ENCODE peak calls at places on chromosomes 7 and 10, in eight cellular contexts. One of them, this sample, is unnamed.

GRCh38 chr7:7114575-7115291 is 67.6 kb upstream of the C1GALT1 start:
- DNase-seq in cardiac muscle cell: no peak
- DNase-seq in astrocyte: no peak
- DNase-seq in H7: no peak
- DNase-seq in AG10803: no peak
- DNase-seq in ecto neural progenitor cell: no peak
- DNase-seq in KG1: no peak
- DNase-seq in activated effector memory CD4-positive, alpha-beta T cell treated with anti-CD3 and anti-CD28 coated beads, Interleukin-2, amount 50 U/mL, for 16 hours: no peak
- DNase-seq in this sample: no peak

GRCh38 chr10:132466520-132467463 is 69.8 kb downstream of the PWWP2B start:
- DNase-seq in cardiac muscle cell: no peak
- DNase-seq in astrocyte: no peak
- DNase-seq in H7: no peak
- DNase-seq in AG10803: no peak
- DNase-seq in ecto neural progenitor cell: no peak
- DNase-seq in KG1: no peak
- DNase-seq in activated effector memory CD4-positive, alpha-beta T cell treated with anti-CD3 and anti-CD28 coated beads, Interleukin-2, amount 50 U/mL, for 16 hours: no peak
- DNase-seq in this sample: no peak

GRCh38 chr7:6640246-6640721 is 3.2 kb downstream of the ZNF316 start:
- DNase-seq in cardiac muscle cell: peak
- DNase-seq in astrocyte: peak
- DNase-seq in H7: peak
- DNase-seq in AG10803: peak
- DNase-seq in ecto neural progenitor cell: peak
- DNase-seq in KG1: no peak
- DNase-seq in activated effector memory CD4-positive, alpha-beta T cell treated with anti-CD3 and anti-CD28 coated beads, Interleukin-2, amount 50 U/mL, for 16 hours: no peak
- DNase-seq in this sample: peak

GRCh38 chr7:79612027-79612426 is 158.6 kb upstream of the MAGI2 start:
- DNase-seq in cardiac muscle cell: no peak
- DNase-seq in astrocyte: no peak
- DNase-seq in H7: no peak
- DNase-seq in AG10803: no peak
- DNase-seq in ecto neural progenitor cell: no peak
- DNase-seq in KG1: no peak
- DNase-seq in activated effector memory CD4-positive, alpha-beta T cell treated with anti-CD3 and anti-CD28 coated beads, Interleukin-2, amount 50 U/mL, for 16 hours: no peak
- DNase-seq in this sample: no peak

GRCh38 chr10:84539244-84539643 is 210.9 kb downstream of the CCSER2 start:
- DNase-seq in cardiac muscle cell: no peak
- DNase-seq in astrocyte: no peak
- DNase-seq in H7: no peak
- DNase-seq in AG10803: peak
- DNase-seq in ecto neural progenitor cell: no peak
- DNase-seq in KG1: no peak
- DNase-seq in activated effector memory CD4-positive, alpha-beta T cell treated with anti-CD3 and anti-CD28 coated beads, Interleukin-2, amount 50 U/mL, for 16 hours: no peak
- DNase-seq in this sample: no peak

GRCh38 chr10:35913628-35914027 is 271.5 kb upstream of the FZD8 start:
- DNase-seq in cardiac muscle cell: peak
- DNase-seq in astrocyte: peak
- DNase-seq in H7: no peak
- DNase-seq in AG10803: peak
- DNase-seq in ecto neural progenitor cell: no peak
- DNase-seq in KG1: no peak
- DNase-seq in activated effector memory CD4-positive, alpha-beta T cell treated with anti-CD3 and anti-CD28 coated beads, Interleukin-2, amount 50 U/mL, for 16 hours: no peak
- DNase-seq in this sample: peak

GRCh38 chr10:104574470-104575213 is 66.4 kb upstream of the SORCS3 start:
- DNase-seq in cardiac muscle cell: no peak
- DNase-seq in astrocyte: no peak
- DNase-seq in H7: no peak
- DNase-seq in AG10803: no peak
- DNase-seq in ecto neural progenitor cell: peak
- DNase-seq in KG1: no peak
- DNase-seq in activated effector memory CD4-positive, alpha-beta T cell treated with anti-CD3 and anti-CD28 coated beads, Interleukin-2, amount 50 U/mL, for 16 hours: no peak
- DNase-seq in this sample: peak

GRCh38 chr7:194996-195829 is 2.8 kb downstream of the FAM20C start:
- DNase-seq in cardiac muscle cell: peak
- DNase-seq in astrocyte: peak
- DNase-seq in H7: peak
- DNase-seq in AG10803: peak
- DNase-seq in ecto neural progenitor cell: no peak
- DNase-seq in KG1: no peak
- DNase-seq in activated effector memory CD4-positive, alpha-beta T cell treated with anti-CD3 and anti-CD28 coated beads, Interleukin-2, amount 50 U/mL, for 16 hours: no peak
- DNase-seq in this sample: no peak

GRCh38 chr7:80960228-80960627 is 41.4 kb upstream of the SEMA3C start:
- DNase-seq in cardiac muscle cell: no peak
- DNase-seq in astrocyte: peak
- DNase-seq in H7: no peak
- DNase-seq in AG10803: peak
- DNase-seq in ecto neural progenitor cell: no peak
- DNase-seq in KG1: no peak
- DNase-seq in activated effector memory CD4-positive, alpha-beta T cell treated with anti-CD3 and anti-CD28 coated beads, Interleukin-2, amount 50 U/mL, for 16 hours: no peak
- DNase-seq in this sample: no peak

GRCh38 chr7:38222481-38223096 is 44.5 kb downstream of the STARD3NL start:
- DNase-seq in cardiac muscle cell: peak
- DNase-seq in astrocyte: no peak
- DNase-seq in H7: peak
- DNase-seq in AG10803: peak
- DNase-seq in ecto neural progenitor cell: no peak
- DNase-seq in KG1: no peak
- DNase-seq in activated effector memory CD4-positive, alpha-beta T cell treated with anti-CD3 and anti-CD28 coated beads, Interleukin-2, amount 50 U/mL, for 16 hours: no peak
- DNase-seq in this sample: peak

GRCh38 chr7:114554781-114555537 is 140.3 kb downstream of the FOXP2 start:
- DNase-seq in cardiac muscle cell: peak
- DNase-seq in astrocyte: peak
- DNase-seq in H7: no peak
- DNase-seq in AG10803: peak
- DNase-seq in ecto neural progenitor cell: no peak
- DNase-seq in KG1: no peak
- DNase-seq in activated effector memory CD4-positive, alpha-beta T cell treated with anti-CD3 and anti-CD28 coated beads, Interleukin-2, amount 50 U/mL, for 16 hours: no peak
- DNase-seq in this sample: peak

GRCh38 chr10:15427836-15428414 is 56.8 kb upstream of the FAM171A1 start:
- DNase-seq in cardiac muscle cell: peak
- DNase-seq in astrocyte: peak
- DNase-seq in H7: peak
- DNase-seq in AG10803: peak
- DNase-seq in ecto neural progenitor cell: no peak
- DNase-seq in KG1: no peak
- DNase-seq in activated effector memory CD4-positive, alpha-beta T cell treated with anti-CD3 and anti-CD28 coated beads, Interleukin-2, amount 50 U/mL, for 16 hours: no peak
- DNase-seq in this sample: peak

GRCh38 chr10:131021246-131021895 is 290.1 kb downstream of the TCERG1L start:
- DNase-seq in cardiac muscle cell: no peak
- DNase-seq in astrocyte: no peak
- DNase-seq in H7: no peak
- DNase-seq in AG10803: no peak
- DNase-seq in ecto neural progenitor cell: no peak
- DNase-seq in KG1: no peak
- DNase-seq in activated effector memory CD4-positive, alpha-beta T cell treated with anti-CD3 and anti-CD28 coated beads, Interleukin-2, amount 50 U/mL, for 16 hours: peak
- DNase-seq in this sample: no peak

GRCh38 chr10:78552261-78552811 is 516.4 kb upstream of the ZMIZ1 start:
- DNase-seq in cardiac muscle cell: peak
- DNase-seq in astrocyte: peak
- DNase-seq in H7: no peak
- DNase-seq in AG10803: peak
- DNase-seq in ecto neural progenitor cell: no peak
- DNase-seq in KG1: no peak
- DNase-seq in activated effector memory CD4-positive, alpha-beta T cell treated with anti-CD3 and anti-CD28 coated beads, Interleukin-2, amount 50 U/mL, for 16 hours: no peak
- DNase-seq in this sample: no peak

GRCh38 chr7:131556055-131556911 is at the start of gene PODXL:
- DNase-seq in cardiac muscle cell: peak
- DNase-seq in astrocyte: peak
- DNase-seq in H7: peak
- DNase-seq in AG10803: peak
- DNase-seq in ecto neural progenitor cell: peak
- DNase-seq in KG1: no peak
- DNase-seq in activated effector memory CD4-positive, alpha-beta T cell treated with anti-CD3 and anti-CD28 coated beads, Interleukin-2, amount 50 U/mL, for 16 hours: peak
- DNase-seq in this sample: peak

GRCh38 chr7:98174334-98175259 is 36.6 kb upstream of the BHLHA15 start:
- DNase-seq in cardiac muscle cell: no peak
- DNase-seq in astrocyte: no peak
- DNase-seq in H7: no peak
- DNase-seq in AG10803: no peak
- DNase-seq in ecto neural progenitor cell: no peak
- DNase-seq in KG1: no peak
- DNase-seq in activated effector memory CD4-positive, alpha-beta T cell treated with anti-CD3 and anti-CD28 coated beads, Interleukin-2, amount 50 U/mL, for 16 hours: no peak
- DNase-seq in this sample: no peak

GRCh38 chr10:95419399-95419798 is 128.6 kb upstream of the PDLIM1 start:
- DNase-seq in cardiac muscle cell: no peak
- DNase-seq in astrocyte: no peak
- DNase-seq in H7: no peak
- DNase-seq in AG10803: no peak
- DNase-seq in ecto neural progenitor cell: no peak
- DNase-seq in KG1: no peak
- DNase-seq in activated effector memory CD4-positive, alpha-beta T cell treated with anti-CD3 and anti-CD28 coated beads, Interleukin-2, amount 50 U/mL, for 16 hours: no peak
- DNase-seq in this sample: no peak

GRCh38 chr10:34815174-34816066 is at the start of gene PARD3:
- DNase-seq in cardiac muscle cell: peak
- DNase-seq in astrocyte: no peak
- DNase-seq in H7: peak
- DNase-seq in AG10803: peak
- DNase-seq in ecto neural progenitor cell: peak
- DNase-seq in KG1: no peak
- DNase-seq in activated effector memory CD4-positive, alpha-beta T cell treated with anti-CD3 and anti-CD28 coated beads, Interleukin-2, amount 50 U/mL, for 16 hours: no peak
- DNase-seq in this sample: peak

GRCh38 chr10:60434418-60435046 is 44.9 kb upstream of the ANK3 start:
- DNase-seq in cardiac muscle cell: peak
- DNase-seq in astrocyte: no peak
- DNase-seq in H7: peak
- DNase-seq in AG10803: peak
- DNase-seq in ecto neural progenitor cell: no peak
- DNase-seq in KG1: peak
- DNase-seq in activated effector memory CD4-positive, alpha-beta T cell treated with anti-CD3 and anti-CD28 coated beads, Interleukin-2, amount 50 U/mL, for 16 hours: no peak
- DNase-seq in this sample: peak

GRCh38 chr10:101693701-101694055 is 1.3 kb downstream of the FBXW4 start:
- DNase-seq in cardiac muscle cell: peak
- DNase-seq in astrocyte: peak
- DNase-seq in H7: no peak
- DNase-seq in AG10803: peak
- DNase-seq in ecto neural progenitor cell: no peak
- DNase-seq in KG1: peak
- DNase-seq in activated effector memory CD4-positive, alpha-beta T cell treated with anti-CD3 and anti-CD28 coated beads, Interleukin-2, amount 50 U/mL, for 16 hours: no peak
- DNase-seq in this sample: peak

GRCh38 chr7:158911734-158912133 is 55.4 kb downstream of the DYNC2I1 start:
- DNase-seq in cardiac muscle cell: no peak
- DNase-seq in astrocyte: no peak
- DNase-seq in H7: no peak
- DNase-seq in AG10803: no peak
- DNase-seq in ecto neural progenitor cell: no peak
- DNase-seq in KG1: no peak
- DNase-seq in activated effector memory CD4-positive, alpha-beta T cell treated with anti-CD3 and anti-CD28 coated beads, Interleukin-2, amount 50 U/mL, for 16 hours: no peak
- DNase-seq in this sample: no peak

This sample was measured in epithelial cell of esophagus.